ENCODE peak calls at places on chromosomes 1 and 21, in eight cellular contexts. Z is K562; I is thoracic aorta; J is transverse colon; O is ovary; M is CD4-positive, CD25-positive, alpha-beta regulatory T cell; D is OCI-LY7; B is fibroblast of lung. Q is an unnamed sample.

GRCh38 chr1:10891081-10891480 is 94.6 kb upstream of the CASZ1 start:
- DNase-seq in D (no peak), M (no peak), I (no peak), O (no peak), Z (no peak), J (no peak), B (no peak), Q (no peak)

GRCh38 chr21:28393279-28393678 is 599.4 kb downstream of the LTN1 start:
- DNase-seq in J (peak; percentile 83), I (no peak), D (no peak), Z (no peak), M (no peak), O (no peak), B (no peak), Q (no peak)

GRCh38 chr1:40936878-40937484 is 42.5 kb upstream of the CTPS1 start:
- DNase-seq in D (no peak), M (no peak), I (no peak), Z (no peak), O (no peak), B (peak; percentile 87), J (no peak), Q (no peak)

GRCh38 chr1:185170291-185170848 is 13.4 kb downstream of the SWT1 start:
- DNase-seq in J (no peak), Z (peak; percentile 86), M (no peak), B (peak; percentile 76), D (peak; percentile 77), O (peak; percentile 20), I (no peak), Q (peak; percentile 65)

GRCh38 chr1:210687582-210688279 is 359.0 kb downstream of the HHAT start:
- DNase-seq in Z (no peak), B (no peak), O (no peak), I (no peak), D (no peak), M (no peak), J (no peak), Q (no peak)

GRCh38 chr1:53195211-53195909 is 1.3 kb upstream of the CPT2 start:
- DNase-seq in D (no peak), B (no peak), Z (no peak), I (no peak), M (no peak), J (no peak), O (peak; percentile 29), Q (no peak)

GRCh38 chr1:230917284-230918135 is 49.2 kb upstream of the C1orf198 start:
- DNase-seq in D (peak; percentile 84), J (peak; percentile 86), B (peak; percentile 82), I (peak; percentile 40), M (peak; percentile 50), O (peak; percentile 67), Z (peak; percentile 94), Q (peak; percentile 60)

GRCh38 chr1:221891708-221892107 is 149.8 kb upstream of the DUSP10 start:
- DNase-seq in Z (no peak), I (no peak), J (no peak), D (no peak), B (peak; percentile 85), M (no peak), O (no peak), Q (no peak)

GRCh38 chr21:28308516-28308915 is 684.2 kb downstream of the LTN1 start:
- DNase-seq in B (no peak), I (no peak), M (no peak), Z (no peak), J (no peak), D (no peak), O (no peak), Q (no peak)

GRCh38 chr1:11984121-11984520 is 3.9 kb downstream of the MFN2 start:
- DNase-seq in Z (no peak), M (no peak), O (no peak), B (no peak), D (no peak), J (peak; percentile 48), I (no peak), Q (no peak)

GRCh38 chr1:22452401-22452963 is 831 bp downstream of the ZBTB40 start:
- DNase-seq in B (peak; percentile 80), D (peak; percentile 35), M (no peak), J (peak; percentile 26), Z (peak; percentile 54), O (peak; percentile 43), I (no peak), Q (no peak)

GRCh38 chr1:27650527-27651175 is 15.7 kb upstream of the FGR start:
- DNase-seq in D (no peak), B (peak; percentile 72), J (no peak), Z (peak; percentile 55), I (no peak), O (no peak), M (no peak), Q (no peak)

GRCh38 chr1:23013657-23014056 is 2.0 kb downstream of the TEX46 start:
- DNase-seq in I (no peak), Z (no peak), J (no peak), B (no peak), O (no peak), M (no peak), D (peak; percentile 43), Q (peak; percentile 18)

GRCh38 chr1:231584117-231584516 is 42.5 kb upstream of the DISC1 start:
- DNase-seq in B (peak; percentile 82), J (no peak), Z (peak; percentile 68), M (no peak), O (no peak), I (no peak), D (peak; percentile 34), Q (no peak)

GRCh38 chr1:230573647-230574046 is 68.6 kb upstream of the COG2 start:
- DNase-seq in D (peak; percentile 2), O (no peak), M (no peak), Z (no peak), I (no peak), J (no peak), B (no peak), Q (no peak)

GRCh38 chr1:54355931-54356679 is 50.1 kb downstream of the SSBP3 start:
- DNase-seq in Z (peak; percentile 90), J (peak; percentile 50), B (no peak), O (peak; percentile 29), M (no peak), I (no peak), D (peak; percentile 61), Q (no peak)

GRCh38 chr1:51236548-51237312 is 657 bp downstream of the RNF11 start:
- DNase-seq in M (peak; percentile 42), I (no peak), O (peak; percentile 72), B (peak; percentile 52), J (peak; percentile 59), D (peak; percentile 15), Z (peak; percentile 56), Q (no peak)

GRCh38 chr21:44687671-44688070 is 5.7 kb upstream of the KRTAP12-1 start:
- DNase-seq in J (no peak), I (no peak), B (no peak), D (no peak), Z (no peak), M (no peak), O (no peak), Q (no peak)

GRCh38 chr1:19374402-19374801 is 62.3 kb downstream of the SLC66A1 start:
- DNase-seq in M (no peak), B (no peak), J (no peak), O (no peak), I (no peak), Z (peak; percentile 39), D (peak; percentile 19), Q (no peak)

GRCh38 chr1:169523904-169524303 is 38.2 kb upstream of the SLC19A2 start:
- DNase-seq in D (no peak), B (no peak), O (no peak), I (no peak), J (no peak), Z (no peak), M (no peak), Q (no peak)
- H3K36me3 ChIP-seq in D (no peaks in the 10 kb centered on the region), B (no peaks in the 10 kb centered on the region), O (no peaks in the 10 kb centered on the region), I (no peaks in the 10 kb centered on the region), J (no peaks in the 10 kb centered on the region), Z (no peaks in the 10 kb centered on the region), M (peaks cover 78% of the 10 kb centered on the region), Q (no peaks in the 10 kb centered on the region)

DNA sequence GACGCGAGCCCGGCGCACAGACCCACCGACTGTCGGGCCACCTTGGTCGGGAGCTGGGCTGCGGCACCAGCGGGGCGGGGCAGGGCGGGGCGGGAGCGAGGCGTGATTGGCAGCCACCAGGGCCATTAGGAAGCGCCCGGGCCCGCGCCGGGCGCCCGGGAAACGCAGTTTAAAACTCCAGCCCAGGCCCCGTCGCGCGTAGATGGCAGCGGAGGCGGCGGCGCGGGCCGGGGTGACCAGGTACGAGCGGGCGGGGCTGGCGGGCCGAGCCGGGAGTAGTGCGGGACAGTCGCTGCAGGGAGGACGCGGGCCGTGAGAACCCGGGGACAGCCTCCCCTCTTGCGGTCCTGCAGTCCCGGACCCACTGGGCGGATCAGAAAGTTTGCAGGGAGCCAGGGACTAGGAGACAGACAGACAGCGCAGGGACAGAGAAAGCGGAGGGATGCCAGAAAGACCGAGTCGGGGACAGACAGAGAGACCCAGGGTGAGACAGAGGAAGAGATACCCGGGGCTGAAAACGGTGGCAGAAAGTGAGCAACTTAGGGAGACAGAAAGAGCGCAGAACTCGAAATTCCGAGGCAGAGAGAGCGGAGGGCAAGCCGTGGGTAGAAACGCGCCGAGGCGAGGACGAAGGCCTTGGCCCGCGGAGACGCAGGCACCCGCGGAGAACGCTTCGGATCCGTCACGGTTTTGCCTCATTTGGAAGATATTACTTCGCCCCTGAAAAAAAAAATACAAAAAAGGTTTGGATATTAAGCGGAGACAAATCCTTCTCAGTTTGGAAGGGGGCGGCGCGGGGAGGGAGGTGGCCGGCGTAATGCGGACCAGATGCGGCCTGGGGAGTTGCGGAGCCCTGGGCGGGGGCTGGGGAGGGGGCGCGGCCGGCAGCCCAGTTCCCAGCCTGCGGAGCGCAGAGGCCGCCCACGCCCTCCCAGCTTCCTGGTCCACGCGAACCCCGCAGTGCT is at the start of gene DMBX1:
- DNase-seq in Z (peak; percentile 80), J (peak; percentile 58), I (no peak), M (no peak), D (no peak), B (no peak), O (no peak), Q (peak; percentile 67)
- H3K4me1 ChIP-seq in Z (peaks cover 65% of the 10 kb centered on the region), J (peaks cover 17% of the 10 kb centered on the region), I (peaks cover 24% of the 10 kb centered on the region), M (peaks cover 15% of the 10 kb centered on the region), D (no peaks in the 10 kb centered on the region), B (no peaks in the 10 kb centered on the region), O (no peaks in the 10 kb centered on the region), Q (no peaks in the 10 kb centered on the region)

GRCh38 chr21:33902349-33902748 is 13.3 kb downstream of the ATP5PO start:
- DNase-seq in O (no peak), M (no peak), I (no peak), Z (no peak), B (no peak), D (no peak), J (no peak), Q (no peak)
- H3K36me3 ChIP-seq in O (no peaks in the 10 kb centered on the region), M (peaks cover 59% of the 10 kb centered on the region), I (peaks cover 15% of the 10 kb centered on the region), Z (peaks cover 58% of the 10 kb centered on the region), B (peaks cover 14% of the 10 kb centered on the region), D (peaks cover 71% of the 10 kb centered on the region), J (peaks cover 37% of the 10 kb centered on the region), Q (peaks cover 57% of the 10 kb centered on the region)

DNA sequence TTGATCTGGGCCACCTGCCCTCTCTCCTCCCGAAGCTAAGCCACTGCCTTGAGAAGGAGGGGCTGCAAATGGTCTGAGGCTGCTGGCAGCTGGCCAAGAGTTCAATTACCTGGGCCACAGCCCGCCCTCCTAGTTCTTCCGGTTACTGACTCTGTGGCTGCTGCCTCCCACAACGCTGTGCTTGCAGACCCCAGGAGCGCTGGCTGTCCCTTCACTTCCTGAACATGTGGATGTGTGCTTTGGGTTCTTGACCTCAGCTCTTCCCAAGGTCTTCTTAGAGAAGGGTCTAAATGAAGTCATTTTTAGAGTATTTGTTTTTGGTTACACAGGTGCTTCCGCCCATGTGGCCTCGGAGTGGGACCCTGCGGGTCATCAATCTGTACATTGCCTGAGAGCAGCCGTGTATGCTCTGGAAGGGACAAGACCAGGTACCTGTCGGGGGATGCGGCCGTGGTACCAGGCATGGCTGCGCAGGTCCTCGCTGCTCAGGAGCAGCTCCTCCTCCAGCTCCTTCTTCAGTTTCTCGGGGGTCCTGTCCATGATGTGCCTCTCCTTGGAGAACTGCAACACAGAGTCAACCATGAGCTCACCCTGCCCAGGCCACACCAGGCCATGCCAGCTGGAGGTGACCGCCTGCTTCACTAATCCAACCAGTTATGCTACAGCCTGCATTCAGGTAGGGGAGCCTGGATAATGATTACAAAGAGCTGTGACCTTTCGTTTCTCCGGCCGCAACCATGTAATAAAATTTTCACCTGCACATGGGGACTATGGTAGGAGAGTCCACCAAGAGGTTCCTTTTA is 89.6 kb downstream of the BCAR3 start:
- DNase-seq in Z (peak; percentile 66), M (no peak), J (peak; percentile 94), D (peak; percentile 93), O (no peak), B (no peak), I (no peak), Q (no peak)
- H3K4me1 ChIP-seq in Z (peaks cover 8% of the 10 kb centered on the region), M (no peaks in the 10 kb centered on the region), J (peaks cover 22% of the 10 kb centered on the region), D (peaks cover 30% of the 10 kb centered on the region), O (no peaks in the 10 kb centered on the region), B (peaks cover 10% of the 10 kb centered on the region), I (peaks cover 55% of the 10 kb centered on the region), Q (no peaks in the 10 kb centered on the region)